ENCODE peak calls at places on chromosomes 1 and 21, in four cellular contexts. R, Y, W and P are unnamed samples.

GRCh38 chr1:178520803-178521202 is 7.9 kb downstream of the TEX35 start:
- DNase-seq in W (no peak), R (no peak), Y (no peak), P (peak)

GRCh38 chr1:119917304-119918055 is 21.2 kb upstream of the ADAM30 start:
- DNase-seq in W (no peak), Y (no peak), R (no peak), P (no peak)

GRCh38 chr1:232316864-232317263 is 313.1 kb downstream of the SIPA1L2 start:
- DNase-seq in R (no peak), W (no peak), Y (no peak), P (no peak)

GRCh38 chr1:158035976-158036583 is 42.6 kb downstream of the KIRREL1 start:
- DNase-seq in R (peak), Y (peak), W (no peak), P (no peak)

GRCh38 chr1:166039805-166040204 is 127.0 kb downstream of the FAM78B start:
- DNase-seq in R (no peak), Y (no peak), W (no peak), P (no peak)

GRCh38 chr1:92051948-92052347 is 22.2 kb downstream of the EPHX4 start:
- DNase-seq in Y (no peak), R (no peak), W (no peak), P (no peak)

GRCh38 chr1:94011129-94011528 is 101.9 kb upstream of the GCLM start:
- DNase-seq in Y (no peak), W (no peak), R (no peak), P (no peak)

GRCh38 chr1:188986751-188987417 is 1490.8 kb downstream of the BRINP3 start:
- DNase-seq in Y (no peak), R (no peak), W (no peak), P (peak)

GRCh38 chr1:248837045-248837793 is 805 bp upstream of the ZNF672 start:
- DNase-seq in Y (no peak), W (no peak), R (no peak), P (no peak)

GRCh38 chr1:111221633-111222286 is 5.8 kb upstream of the CHI3L2 start:
- DNase-seq in W (peak), Y (no peak), R (no peak), P (no peak)

GRCh38 chr1:218349365-218350021 is 4.4 kb downstream of the TGFB2 start:
- DNase-seq in Y (no peak), R (no peak), W (no peak), P (no peak)

GRCh38 chr1:16474166-16474800 is 33.8 kb downstream of the NECAP2 start:
- DNase-seq in Y (no peak), R (no peak), W (no peak), P (no peak)

GRCh38 chr1:218341325-218341724 is 3.8 kb upstream of the TGFB2 start:
- DNase-seq in R (no peak), W (no peak), Y (no peak), P (no peak)

GRCh38 chr1:10061276-10061675 is 28.5 kb downstream of the UBE4B start:
- DNase-seq in R (no peak), W (no peak), Y (no peak), P (no peak)

GRCh38 chr1:220278991-220279390 is 6.7 kb upstream of the RAB3GAP2 start:
- DNase-seq in Y (no peak), W (no peak), R (no peak), P (no peak)

GRCh38 chr1:113684153-113684541 is 75.1 kb downstream of the PHTF1 start:
- DNase-seq in W (no peak), R (no peak), Y (no peak), P (no peak)

GRCh38 chr1:40742363-40743061 is 41.1 kb upstream of the KCNQ4 start:
- DNase-seq in Y (no peak), R (no peak), W (no peak), P (no peak)

GRCh38 chr21:42423197-42423675 is 19.5 kb downstream of the UBASH3A start:
- DNase-seq in W (peak), R (no peak), Y (no peak), P (no peak)
- TF ChIP-seq ATF3 in W (no peak), R (no peak), Y (no peak), P (no peak)

DNA sequence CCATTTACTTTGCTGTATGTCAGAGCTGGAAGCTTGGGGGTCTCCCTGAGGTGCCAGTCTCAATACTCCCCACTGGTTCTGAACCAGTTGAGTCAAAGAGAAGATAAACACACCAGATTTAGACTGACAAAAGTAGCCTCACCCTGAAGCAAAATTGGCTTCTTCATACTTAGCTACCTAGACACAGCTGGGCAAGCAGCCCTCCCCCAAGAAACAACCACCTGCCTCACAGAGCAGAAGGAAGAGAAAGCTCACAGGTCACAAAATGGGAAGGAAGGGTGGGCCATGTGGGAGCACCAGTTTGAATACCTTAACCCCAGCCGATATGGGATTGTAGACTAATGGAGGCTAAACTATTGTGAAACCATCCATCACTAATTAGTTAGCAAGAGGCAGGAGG is 24.6 kb upstream of the MYSM1 start:
- DNase-seq in Y (no peak), R (no peak), W (no peak), P (no peak)
- TF ChIP-seq CREM in Y (no peak), R (no peak), W (no peak), P (no peak)

GRCh38 chr1:212470059-212470458 is 37.3 kb downstream of the NENF start:
- DNase-seq in Y (no peak), R (no peak), W (no peak), P (no peak)
- TF ChIP-seq ATF3 in Y (no peak), R (peak), W (no peak), P (no peak)

GRCh38 chr1:107594541-107594940 is 370.4 kb downstream of the VAV3 start:
- DNase-seq in Y (no peak), W (no peak), R (no peak), P (no peak)
- TF ChIP-seq CREM in Y (no peak), W (no peak), R (no peak), P (no peak)

GRCh38 chr1:6614953-6615785 is 1.6 kb downstream of the PHF13 start:
- DNase-seq in R (no peak), W (no peak), Y (no peak), P (no peak)
- TF ChIP-seq ATF3 in R (no peak), W (no peak), Y (no peak), P (no peak)

GRCh38 chr1:26375081-26375480 is 2.5 kb upstream of the ZNF683 start:
- DNase-seq in Y (no peak), R (no peak), W (no peak), P (no peak)
- TF ChIP-seq CREM in Y (no peak), R (no peak), W (no peak), P (no peak)

GRCh38 chr1:246447501-246447900 is 59.6 kb downstream of the SMYD3 start:
- DNase-seq in W (no peak), Y (no peak), R (no peak), P (no peak)

GRCh38 chr1:246448373-246448772 is 58.7 kb downstream of the SMYD3 start:
- DNase-seq in W (no peak), R (no peak), Y (no peak), P (no peak)

DNA sequence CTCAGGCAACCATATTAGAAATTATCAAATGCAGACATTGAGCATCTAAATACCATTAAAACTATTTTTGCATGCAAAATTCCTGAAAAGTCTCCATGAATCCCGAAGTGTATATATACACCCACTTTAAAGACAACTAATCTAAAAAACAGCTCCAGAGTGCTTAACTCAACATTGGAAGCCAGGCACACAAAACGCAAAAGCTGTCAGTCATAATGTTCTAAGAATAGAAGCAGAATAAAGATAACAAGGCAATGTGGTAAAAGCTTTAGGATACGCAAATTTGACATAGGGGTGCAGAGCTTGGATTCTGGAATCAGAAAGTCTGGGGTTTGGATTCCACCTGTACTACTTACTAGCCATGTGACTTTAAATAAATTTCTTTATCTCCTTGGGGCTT is 62.5 kb downstream of the SMYD3 start:
- DNase-seq in Y (no peak), W (no peak), R (no peak), P (no peak)
- TF ChIP-seq ATF3 in Y (no peak), W (no peak), R (no peak), P (no peak)

GRCh38 chr1:239387304-239388231 is 1.2 kb downstream of the CHRM3 start:
- DNase-seq in W (no peak), R (no peak), Y (no peak), P (peak)
- TF ChIP-seq CREM in W (no peak), R (no peak), Y (no peak), P (no peak)

GRCh38 chr1:44036409-44037111 is 5.3 kb upstream of the SLC6A9 start:
- DNase-seq in R (peak), Y (peak), W (no peak), P (peak)
- TF ChIP-seq ATF3 in R (no peak), Y (no peak), W (no peak), P (no peak)